ENCODE peak calls at places on chromosomes 4 and X, in eight cellular contexts. D is pancreas, V is breast epithelium, W is suprapubic skin, G is right atrium auricular region, Q is bronchial epithelial cell, N is Calu3, I is GM13977. M is an unnamed sample.

GRCh38 chr4:2936773-2937145 is 26.4 kb downstream of the NOP14 start:
- DNase-seq in W (peak), N (no peak), V (peak), G (no peak), D (peak), Q (peak), I (peak), M (no peak)

GRCh38 chr4:153464068-153464467 is 2.1 kb upstream of the TMEM131L start:
- DNase-seq in D (no peak), Q (no peak), G (no peak), I (no peak), W (no peak), V (no peak), N (no peak), M (no peak)

GRCh38 chr4:40301592-40301991 is 33.5 kb upstream of the CHRNA9 start:
- DNase-seq in Q (no peak), D (no peak), N (no peak), G (no peak), V (no peak), I (peak), W (no peak), M (no peak)

GRCh38 chr4:56130609-56131150 is 181.9 kb downstream of the CEP135 start:
- DNase-seq in Q (peak), G (no peak), V (no peak), N (no peak), D (no peak), I (no peak), W (no peak), M (no peak)

GRCh38 chr4:91243132-91243531 is 1060.6 kb upstream of the GRID2 start:
- DNase-seq in V (no peak), I (no peak), D (no peak), G (no peak), N (peak), Q (peak), W (no peak), M (no peak)

GRCh38 chr4:150106886-150107285 is 28.6 kb downstream of the DCLK2 start:
- DNase-seq in G (no peak), V (no peak), Q (no peak), W (no peak), D (no peak), I (no peak), N (no peak), M (no peak)

GRCh38 chrX:150044556-150044955 is 106.3 kb upstream of the EOLA2 start:
- DNase-seq in N (no peak), Q (no peak), D (no peak), W (no peak), V (no peak), I (no peak), G (no peak), M (no peak)

GRCh38 chr4:140485939-140486338 is 12.2 kb downstream of the MGAT4D start:
- DNase-seq in D (no peak), I (no peak), V (no peak), W (no peak), Q (no peak), G (no peak), N (no peak), M (no peak)

GRCh38 chr4:100061835-100062234 is 111.8 kb upstream of the H2AZ1 start:
- DNase-seq in N (no peak), Q (no peak), W (no peak), D (no peak), V (no peak), G (no peak), I (no peak), M (no peak)

GRCh38 chrX:97616883-97617510 is 733.3 kb downstream of the RPA4 start:
- DNase-seq in D (no peak), I (peak), W (no peak), V (no peak), N (peak), G (no peak), Q (peak), M (no peak)

GRCh38 chrX:67558267-67558666 is 14.4 kb downstream of the AR start:
- DNase-seq in Q (peak), G (no peak), W (no peak), I (no peak), V (no peak), N (no peak), D (no peak), M (no peak)

GRCh38 chrX:38232287-38232686 is 11.6 kb upstream of the SRPX start:
- DNase-seq in W (no peak), Q (peak), D (no peak), N (no peak), G (no peak), V (no peak), I (no peak), M (no peak)

GRCh38 chr4:22522706-22523501 is 7.0 kb upstream of the ADGRA3 start:
- DNase-seq in W (no peak), G (no peak), D (no peak), Q (peak), V (no peak), I (no peak), N (no peak), M (no peak)

GRCh38 chr4:8694226-8694625 is 101.7 kb downstream of the CPZ start:
- DNase-seq in V (no peak), N (no peak), W (peak), D (no peak), G (no peak), Q (no peak), I (no peak), M (no peak)

GRCh38 chr4:135418353-135418752 is 1216.8 kb upstream of the PABPC4L start:
- DNase-seq in W (no peak), D (no peak), N (no peak), V (no peak), Q (peak), I (peak), G (no peak), M (no peak)

GRCh38 chr4:186644737-186645261 is 78.9 kb downstream of the FAT1 start:
- DNase-seq in V (no peak), W (no peak), N (no peak), D (no peak), Q (peak), I (no peak), G (no peak), M (no peak)

GRCh38 chr4:108834167-108834566 is 71.3 kb upstream of the ETNPPL start:
- DNase-seq in Q (peak), D (no peak), N (no peak), W (no peak), V (no peak), G (no peak), I (no peak), M (no peak)

GRCh38 chr4:144594471-144594986 is 51.4 kb upstream of the HHIP start:
- DNase-seq in V (no peak), I (no peak), N (no peak), D (no peak), Q (no peak), W (no peak), G (no peak), M (no peak)

GRCh38 chr4:66273110-66273509 is 602.8 kb upstream of the EPHA5 start:
- DNase-seq in D (no peak), N (no peak), W (no peak), I (no peak), V (no peak), G (no peak), Q (no peak), M (no peak)

GRCh38 chr4:3340703-3341088 is 47.9 kb downstream of the RGS12 start:
- DNase-seq in G (peak), N (no peak), Q (peak), D (peak), W (no peak), V (peak), I (no peak), M (no peak)

GRCh38 chr4:62399242-62399641 is 1199.1 kb downstream of the ADGRL3 start:
- DNase-seq in V (no peak), I (peak), N (no peak), Q (no peak), W (no peak), D (no peak), G (no peak), M (no peak)

GRCh38 chrX:118420462-118420861 is 74.6 kb downstream of the WDR44 start:
- DNase-seq in W (no peak), G (no peak), I (no peak), V (no peak), N (no peak), D (no peak), Q (peak), M (no peak)

GRCh38 chrX:131812847-131813825 is 210.0 kb upstream of the STK26 start:
- DNase-seq in V (peak), I (peak), G (peak), Q (no peak), N (no peak), W (no peak), D (no peak), M (no peak)

GRCh38 chrX:131818297-131818936 is 204.7 kb upstream of the STK26 start:
- DNase-seq in I (no peak), W (no peak), V (no peak), D (no peak), G (no peak), Q (no peak), N (no peak), M (no peak)

GRCh38 chrX:131821945-131822622 is 201.0 kb upstream of the STK26 start:
- DNase-seq in Q (no peak), I (peak), W (no peak), V (peak), G (peak), D (peak), N (no peak), M (no peak)

DNA sequence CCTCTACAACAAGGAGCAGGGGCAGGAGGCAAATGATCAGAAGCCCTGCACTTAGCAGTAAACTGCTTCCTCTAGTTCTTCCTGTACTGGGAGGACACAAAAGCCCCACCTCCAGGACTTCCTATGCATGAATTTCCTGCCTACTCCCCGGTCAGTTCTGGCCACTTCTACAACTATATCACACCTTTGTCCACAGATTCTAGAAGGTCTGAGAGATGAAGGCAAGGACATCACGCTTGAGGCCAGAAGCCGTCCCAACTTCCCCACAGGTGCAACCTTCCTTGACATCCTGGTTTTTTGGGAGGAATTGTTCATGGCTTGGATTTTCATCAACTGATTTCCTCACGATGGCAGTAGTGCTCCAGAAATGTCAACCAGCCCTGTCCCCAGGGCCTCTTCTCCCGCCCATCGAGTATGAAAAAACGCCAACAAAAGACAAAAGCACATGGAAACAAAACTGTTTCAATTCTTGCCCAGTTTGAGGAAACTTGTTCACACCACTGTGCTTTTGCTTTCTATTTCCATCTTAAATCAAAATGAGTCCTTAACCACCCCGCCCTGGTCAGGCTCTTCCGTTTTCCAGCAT is 206.5 kb upstream of the STK26 start:
- DNase-seq in G (no peak), V (peak), W (no peak), D (no peak), I (peak), N (no peak), Q (no peak), M (no peak)
- TF ChIP-seq CTCF in G (peak), V (peak), W (peak), D (peak), I (peak), N (no peak), Q (no peak), M (no peak)

DNA sequence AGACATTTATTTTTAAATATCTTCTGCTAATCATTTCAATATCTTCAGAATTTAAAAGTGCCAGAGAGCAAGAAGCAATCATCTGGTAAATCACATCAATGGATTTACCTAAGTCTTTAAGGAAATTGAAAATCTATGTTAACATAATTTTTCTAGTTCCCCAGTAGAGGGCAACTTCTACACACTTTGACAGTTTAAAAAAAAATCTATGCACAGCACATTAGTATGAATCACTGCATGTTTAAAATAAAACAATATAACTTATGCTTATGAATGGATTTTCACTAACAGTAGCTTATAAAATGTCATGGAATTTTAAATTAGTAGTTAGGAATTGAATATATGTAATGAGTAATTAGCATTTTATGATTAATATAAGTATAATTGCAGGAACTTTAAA is 126.5 kb downstream of the REELD1 start:
- DNase-seq in D (no peak), V (no peak), Q (peak), W (no peak), I (peak), G (no peak), N (no peak), M (no peak)
- TF ChIP-seq CTCF in D (no peak), V (peak), Q (no peak), W (no peak), I (peak), G (peak), N (no peak), M (peak)

DNA sequence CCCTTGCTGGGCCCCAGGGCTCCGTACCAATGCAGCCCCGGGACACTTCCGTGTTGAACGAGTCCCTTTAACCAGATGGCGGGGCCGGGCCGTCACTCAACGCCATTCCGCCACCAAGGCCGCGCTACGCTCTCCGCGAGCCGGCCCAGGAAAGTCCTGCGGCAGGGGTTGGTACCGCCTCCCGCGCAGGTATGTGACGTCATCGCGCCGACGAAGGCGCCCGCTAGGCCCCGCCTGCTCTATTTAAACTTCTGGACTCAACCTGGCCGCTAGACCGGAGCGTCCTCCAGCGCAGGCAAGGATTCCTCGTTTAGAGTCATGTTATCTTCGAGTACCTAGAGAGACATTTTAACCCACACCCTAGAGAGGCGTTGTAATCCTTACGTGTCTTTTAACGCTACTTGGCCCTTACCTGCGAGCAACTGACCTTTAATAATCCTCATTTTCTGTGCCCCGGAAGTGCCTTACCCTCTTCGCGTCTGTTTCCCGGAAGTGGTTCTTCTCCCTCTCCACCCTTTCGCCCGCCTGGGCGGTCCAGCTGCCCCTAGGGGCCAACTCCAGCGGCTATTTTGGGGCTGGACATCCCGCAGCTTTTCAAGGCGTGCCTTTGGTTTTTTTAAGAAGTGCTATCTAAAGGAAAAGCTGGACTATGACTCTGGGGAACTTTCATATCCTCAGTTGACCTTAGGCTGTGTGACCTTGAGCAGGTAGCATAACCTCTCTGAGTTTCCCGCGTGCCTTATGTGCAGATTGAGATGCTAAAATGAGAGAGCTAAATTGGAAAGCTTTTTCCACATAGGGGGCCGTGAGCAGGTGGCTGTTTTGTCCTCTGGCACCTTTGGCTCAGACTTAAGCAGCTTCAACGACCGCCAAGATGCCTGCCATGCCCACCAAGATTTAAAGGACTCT is at the start of gene PNPLA4:
- DNase-seq in N (peak), V (peak), I (peak), G (peak), D (peak), W (peak), Q (peak), M (no peak)
- TF ChIP-seq CTCF in N (no peak), V (no peak), I (peak), G (no peak), D (no peak), W (peak), Q (peak), M (no peak)

GRCh38 chr4:84477738-84478137 is 21.4 kb downstream of the NKX6-1 start:
- DNase-seq in I (no peak), N (no peak), W (no peak), D (no peak), V (no peak), G (no peak), Q (no peak), M (no peak)

GRCh38 chr4:84481077-84481878 is 17.8 kb downstream of the NKX6-1 start:
- DNase-seq in Q (no peak), N (no peak), G (no peak), D (no peak), I (no peak), V (no peak), W (no peak), M (no peak)

GRCh38 chr4:84481879-84482245 is 17.2 kb downstream of the NKX6-1 start:
- DNase-seq in G (no peak), I (no peak), N (no peak), Q (no peak), W (no peak), D (no peak), V (no peak), M (no peak)

GRCh38 chr4:84480082-84480481 is 19.0 kb downstream of the NKX6-1 start:
- DNase-seq in V (no peak), D (no peak), N (no peak), G (no peak), I (no peak), W (no peak), Q (no peak), M (no peak)

GRCh38 chr4:84479663-84480062 is 19.4 kb downstream of the NKX6-1 start:
- DNase-seq in D (no peak), I (no peak), Q (no peak), N (no peak), G (no peak), V (no peak), W (no peak), M (no peak)
- TF ChIP-seq CTCF in D (no peak), I (no peak), Q (no peak), N (no peak), G (no peak), V (no peak), W (no peak), M (no peak)

GRCh38 chr4:6088950-6089349 is 70.7 kb upstream of the C4orf50 start:
- DNase-seq in I (no peak), V (no peak), G (no peak), W (peak), D (no peak), Q (no peak), N (no peak), M (no peak)

GRCh38 chr4:6085028-6085942 is 67.1 kb upstream of the C4orf50 start:
- DNase-seq in Q (no peak), I (no peak), N (no peak), D (no peak), V (no peak), G (no peak), W (peak), M (no peak)

GRCh38 chr4:6090936-6091335 is 72.7 kb upstream of the C4orf50 start:
- DNase-seq in Q (no peak), N (no peak), D (no peak), I (no peak), V (no peak), W (no peak), G (no peak), M (no peak)

GRCh38 chr4:6085943-6086628 is 67.9 kb upstream of the C4orf50 start:
- DNase-seq in Q (no peak), V (no peak), I (no peak), G (no peak), N (no peak), W (peak), D (no peak), M (no peak)

GRCh38 chr4:6087669-6088068 is 69.4 kb upstream of the C4orf50 start:
- DNase-seq in W (peak), N (peak), G (no peak), I (no peak), Q (peak), V (no peak), D (no peak), M (no peak)
- TF ChIP-seq CTCF in W (no peak), N (peak), G (peak), I (peak), Q (peak), V (no peak), D (peak), M (peak)

DNA sequence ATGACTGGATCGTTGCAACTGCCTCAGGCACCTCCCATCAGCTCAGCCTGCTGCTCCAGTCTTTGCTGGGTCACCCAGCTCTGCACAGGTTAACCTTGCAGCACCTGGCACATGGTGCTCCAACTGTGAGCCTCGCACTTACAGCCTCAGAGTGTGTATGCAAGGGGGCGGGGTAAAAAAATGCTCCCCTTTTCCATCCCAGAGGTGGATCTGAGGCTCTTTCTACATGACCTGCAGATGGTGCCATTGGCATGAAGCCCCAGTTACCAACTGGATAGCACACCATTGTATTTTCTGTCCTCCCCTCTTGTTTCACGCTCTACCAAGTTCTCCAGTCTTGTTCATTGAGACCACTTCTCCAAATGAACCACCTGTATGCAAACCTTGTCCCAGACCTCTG is 46.2 kb upstream of the TRPC3 start:
- DNase-seq in D (no peak), N (peak), G (no peak), Q (peak), V (no peak), I (no peak), W (no peak), M (no peak)
- TF ChIP-seq CTCF in D (no peak), N (no peak), G (peak), Q (peak), V (no peak), I (no peak), W (no peak), M (peak)

DNA sequence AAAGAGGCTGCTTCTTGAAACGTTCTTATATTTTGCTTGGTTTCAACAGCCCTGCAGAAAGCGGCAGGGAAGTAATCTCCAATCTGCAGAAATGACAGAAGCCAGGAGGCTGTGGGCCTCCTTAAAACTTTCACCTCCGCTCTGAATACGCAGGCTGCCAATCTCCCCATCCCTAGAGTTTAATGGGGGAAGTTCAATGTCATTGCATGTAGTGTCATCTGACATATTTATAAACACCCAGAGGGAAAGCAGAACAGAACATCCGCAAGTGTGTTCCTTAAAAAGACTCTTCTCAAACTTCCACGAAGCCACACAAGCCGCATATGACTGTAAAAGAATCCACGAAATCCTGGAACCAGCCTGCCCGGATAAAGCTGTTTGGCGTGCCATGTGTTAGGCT is 148.8 kb upstream of the TBL1X start:
- DNase-seq in Q (no peak), D (no peak), I (no peak), V (no peak), G (no peak), W (no peak), N (no peak), M (no peak)
- TF ChIP-seq CTCF in Q (no peak), D (no peak), I (no peak), V (no peak), G (no peak), W (no peak), N (no peak), M (no peak)

GRCh38 chr4:119300388-119301131 is 21.4 kb downstream of the FABP2 start:
- DNase-seq in I (peak), G (peak), N (peak), W (peak), Q (peak), V (peak), D (peak), M (peak)
- TF ChIP-seq CTCF in I (no peak), G (no peak), N (no peak), W (no peak), Q (peak), V (no peak), D (no peak), M (no peak)

M was measured in D721Med.